ENCODE peak calls at places on chromosomes 6 and 20, in nine cellular contexts. P is A549, Z is RWPE1, N is epithelial cell of esophagus, B is astrocyte of the spinal cord, Q is GM10248, J is NB4, C is AG04450, G is pancreas. Y is an unnamed sample.

GRCh38 chr6:82143041-82143481 is 104.5 kb downstream of the IBTK start:
- DNase-seq in P (no peak), Z (no peak), N (no peak), B (no peak), Q (no peak), J (no peak), C (no peak), G (no peak), Y (no peak)

GRCh38 chr6:6515691-6516607 is 72.6 kb upstream of the LY86 start:
- DNase-seq in P (no peak), Z (no peak), N (no peak), B (no peak), Q (no peak), J (no peak), C (no peak), G (no peak), Y (no peak)

GRCh38 chr6:124090491-124090890 is 286.8 kb downstream of the NKAIN2 start:
- DNase-seq in P (no peak), Z (no peak), N (peak; percentile 32), B (no peak), Q (no peak), J (no peak), C (no peak), G (no peak), Y (no peak)

GRCh38 chr6:148533309-148534107 is 190.9 kb downstream of the SASH1 start:
- DNase-seq in P (no peak), Z (no peak), N (no peak), B (no peak), Q (no peak), J (no peak), C (no peak), G (no peak), Y (no peak)

GRCh38 chr20:47196091-47197081 is 160.1 kb downstream of the ZMYND8 start:
- DNase-seq in P (peak; percentile 86), Z (peak; percentile 89), N (peak; percentile 67), B (peak; percentile 63), Q (peak; percentile 84), J (peak; percentile 82), C (no peak), G (peak; percentile 67), Y (peak; percentile 70)

GRCh38 chr6:99521557-99522286 is 6.5 kb upstream of the USP45 start:
- DNase-seq in P (peak; percentile 2), Z (no peak), N (peak; percentile 23), B (peak; percentile 63), Q (no peak), J (no peak), C (no peak), G (no peak), Y (no peak)

GRCh38 chr20:57656252-57656820 is 36.1 kb upstream of the ZBP1 start:
- DNase-seq in P (no peak), Z (no peak), N (no peak), B (no peak), Q (peak; percentile 15), J (no peak), C (no peak), G (no peak), Y (no peak)

GRCh38 chr6:53239526-53239925 is 90.9 kb upstream of the GCM1 start:
- DNase-seq in P (no peak), Z (no peak), N (no peak), B (no peak), Q (no peak), J (no peak), C (no peak), G (no peak), Y (no peak)

GRCh38 chr6:53530780-53531386 is 14.0 kb downstream of the GCLC start:
- DNase-seq in P (no peak), Z (no peak), N (no peak), B (no peak), Q (no peak), J (no peak), C (no peak), G (no peak), Y (no peak)

GRCh38 chr6:98931710-98932109 is 16.0 kb downstream of the FBXL4 start:
- DNase-seq in P (no peak), Z (no peak), N (no peak), B (no peak), Q (no peak), J (no peak), C (no peak), G (no peak), Y (no peak)

GRCh38 chr20:46799781-46800180 is 90.3 kb downstream of the SLC2A10 start:
- DNase-seq in P (no peak), Z (no peak), N (no peak), B (no peak), Q (no peak), J (no peak), C (no peak), G (no peak), Y (no peak)

GRCh38 chr6:33014841-33015634 is 5.6 kb upstream of the HLA-DOA start:
- DNase-seq in P (peak; percentile 75), Z (peak; percentile 64), N (peak; percentile 84), B (peak; percentile 86), Q (peak; percentile 70), J (peak; percentile 87), C (peak; percentile 73), G (no peak), Y (peak; percentile 72)

GRCh38 chr6:15524736-15525401 is 138.0 kb downstream of the DTNBP1 start:
- DNase-seq in P (no peak), Z (no peak), N (no peak), B (no peak), Q (no peak), J (no peak), C (no peak), G (no peak), Y (no peak)

GRCh38 chr20:43529051-43529450 is 21.6 kb downstream of the L3MBTL1 start:
- DNase-seq in P (no peak), Z (no peak), N (no peak), B (no peak), Q (no peak), J (no peak), C (no peak), G (no peak), Y (no peak)

GRCh38 chr6:118889163-118889562 is 4.8 kb upstream of the ASF1A start:
- DNase-seq in P (no peak), Z (no peak), N (no peak), B (no peak), Q (no peak), J (no peak), C (no peak), G (no peak), Y (no peak)

GRCh38 chr20:13877789-13878188 is 93.0 kb downstream of the NDUFAF5 start:
- DNase-seq in P (no peak), Z (no peak), N (no peak), B (no peak), Q (no peak), J (no peak), C (no peak), G (no peak), Y (no peak)

GRCh38 chr6:169783971-169784930 is 32.8 kb downstream of the ERMARD start:
- DNase-seq in P (no peak), Z (no peak), N (no peak), B (peak; percentile 13), Q (no peak), J (no peak), C (no peak), G (no peak), Y (no peak)

GRCh38 chr20:37390891-37391525 is 45.1 kb downstream of the SRC start:
- DNase-seq in P (peak; percentile 22), Z (no peak), N (no peak), B (no peak), Q (no peak), J (no peak), C (no peak), G (no peak), Y (no peak)

GRCh38 chr20:37393196-37393862 is 47.4 kb downstream of the SRC start:
- DNase-seq in P (no peak), Z (no peak), N (no peak), B (no peak), Q (no peak), J (no peak), C (no peak), G (no peak), Y (no peak)

GRCh38 chr20:37390503-37390890 is 44.6 kb downstream of the SRC start:
- DNase-seq in P (no peak), Z (no peak), N (no peak), B (no peak), Q (no peak), J (no peak), C (no peak), G (no peak), Y (no peak)

GRCh38 chr20:37393863-37394542 is 48.1 kb downstream of the SRC start:
- DNase-seq in P (no peak), Z (no peak), N (no peak), B (no peak), Q (no peak), J (no peak), C (no peak), G (no peak), Y (no peak)

GRCh38 chr20:37392441-37393195 is 46.7 kb downstream of the SRC start:
- DNase-seq in P (peak; percentile 84), Z (no peak), N (no peak), B (no peak), Q (no peak), J (peak; percentile 67), C (no peak), G (no peak), Y (no peak)
- TF ChIP-seq CTCF in P (peak; percentile 35), Z (no peak), N (peak; percentile 28), B (peak; percentile 44), Q (peak; percentile 52), J (peak; percentile 72), C (peak; percentile 44), G (no peak), Y (peak; percentile 24)

DNA sequence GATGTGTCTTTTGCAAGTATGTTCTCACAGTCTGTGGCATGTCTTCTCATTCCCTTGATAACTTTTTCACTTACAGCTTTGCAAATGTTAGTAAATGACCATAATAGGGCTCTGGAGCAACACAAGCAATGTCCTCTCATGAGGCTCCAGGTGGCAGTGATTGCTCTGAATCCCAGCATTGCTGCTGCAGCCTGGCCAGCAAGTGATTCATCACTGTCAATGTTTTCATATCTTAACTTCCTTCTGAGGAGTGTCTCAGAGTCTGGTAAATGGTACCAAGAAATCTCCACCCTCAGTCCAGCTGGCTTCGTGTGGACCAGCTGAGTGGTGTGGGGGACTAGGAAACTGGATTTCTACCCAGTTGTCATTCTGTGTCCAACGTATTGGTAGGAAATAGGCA is 139.6 kb downstream of the MYLK4 start:
- DNase-seq in P (peak; percentile 32), Z (no peak), N (peak; percentile 55), B (peak; percentile 33), Q (no peak), J (no peak), C (no peak), G (no peak), Y (peak; percentile 42)
- TF ChIP-seq CTCF in P (no peak), Z (no peak), N (no peak), B (no peak), Q (no peak), J (no peak), C (no peak), G (no peak), Y (no peak)

GRCh38 chr6:66403965-66404364 is 696.9 kb upstream of the EYS start:
- DNase-seq in P (no peak), Z (no peak), N (no peak), B (no peak), Q (no peak), J (no peak), C (no peak), G (no peak), Y (no peak)
- TF ChIP-seq CTCF in P (no peak), Z (no peak), N (no peak), B (no peak), Q (no peak), J (no peak), C (no peak), G (no peak), Y (no peak)

GRCh38 chr20:36153754-36154695 is 515 bp upstream of the EPB41L1 start:
- DNase-seq in P (peak; percentile 60), Z (peak; percentile 88), N (peak; percentile 67), B (peak; percentile 58), Q (peak; percentile 59), J (peak; percentile 72), C (no peak), G (peak; percentile 92), Y (peak; percentile 70)
- TF ChIP-seq CTCF in P (no peak), Z (no peak), N (no peak), B (no peak), Q (no peak), J (no peak), C (no peak), G (no peak), Y (no peak)

Y was measured in MCF 10A.